ENCODE peak calls at places on chromosomes 12 and 14, in five cellular contexts. D is transverse colon, A is stomach, E is prostate gland, X is esophagus squamous epithelium. C is an unnamed sample.
A peak's percentile ranks its signal among the peaks of the same experiment; 100 is the strongest.

GRCh38 chr12:50190859-50191258 is 23.7 kb upstream of the CERS5 start:
- DNase-seq in A (no peak), X (no peak), E (no peak), D (no peak), C (no peak)

GRCh38 chr12:3315201-3315661 is 175.8 kb upstream of the PRMT8 start:
- DNase-seq in A (peak; percentile 83), E (peak; percentile 88), D (peak; percentile 26), X (no peak), C (peak; percentile 77)

GRCh38 chr12:43692064-43692463 is 66.5 kb downstream of the PUS7L start:
- DNase-seq in A (no peak), E (no peak), D (no peak), X (no peak), C (no peak)

GRCh38 chr14:75563931-75564330 is 14.5 kb upstream of the FLVCR2 start:
- DNase-seq in A (no peak), D (no peak), E (no peak), X (no peak), C (no peak)

GRCh38 chr12:109998241-109998903 is 858 bp upstream of the ANKRD13A start:
- DNase-seq in D (no peak), X (no peak), E (no peak), A (no peak), C (no peak)

GRCh38 chr12:96061323-96061722 is 25.9 kb upstream of the LTA4H start:
- DNase-seq in A (no peak), X (no peak), D (no peak), E (no peak), C (no peak)

GRCh38 chr12:30466093-30466492 is 229.6 kb downstream of the IPO8 start:
- DNase-seq in D (no peak), X (no peak), E (no peak), A (no peak), C (no peak)

GRCh38 chr12:27841392-27841882 is 61.4 kb upstream of the MANSC4 start:
- DNase-seq in E (no peak), X (no peak), A (no peak), D (no peak), C (no peak)

GRCh38 chr14:55031190-55031589 is 4.2 kb downstream of the SOCS4 start:
- DNase-seq in A (no peak), D (no peak), E (no peak), X (no peak), C (no peak)

GRCh38 chr14:104135121-104135903 is 3.1 kb upstream of the KIF26A start:
- DNase-seq in D (no peak), X (no peak), E (no peak), A (no peak), C (no peak)

GRCh38 chr12:67442347-67442841 is 173.2 kb downstream of the CAND1 start:
- DNase-seq in A (no peak), D (peak; percentile 37), X (no peak), E (no peak), C (no peak)

GRCh38 chr14:59342516-59343484 is 122.4 kb downstream of the GPR135 start:
- DNase-seq in D (no peak), E (no peak), X (no peak), A (no peak), C (no peak)

GRCh38 chr14:102222009-102222575 is 82.4 kb downstream of the WDR20 start:
- DNase-seq in A (no peak), E (no peak), X (no peak), D (no peak), C (no peak)

GRCh38 chr14:78835909-78836308 is 665.7 kb downstream of the NRXN3 start:
- DNase-seq in A (no peak), E (no peak), X (no peak), D (no peak), C (no peak)

GRCh38 chr14:50008562-50009355 is 107.6 kb downstream of the VCPKMT start:
- DNase-seq in A (no peak), E (no peak), X (no peak), D (no peak), C (no peak)

GRCh38 chr12:13222076-13222475 is 25.6 kb downstream of the EMP1 start:
- DNase-seq in D (peak; percentile 83), A (peak; percentile 59), X (no peak), E (no peak), C (no peak)

GRCh38 chr14:38210587-38211257 is 3.0 kb downstream of the SSTR1 start:
- DNase-seq in A (peak; percentile 68), X (no peak), D (no peak), E (no peak), C (no peak)

GRCh38 chr14:64945431-64945830 is 2.9 kb upstream of the GPX2 start:
- DNase-seq in A (no peak), E (no peak), X (no peak), D (no peak), C (no peak)

GRCh38 chr12:82069931-82070514 is 288.2 kb downstream of the CCDC59 start:
- DNase-seq in X (no peak), E (no peak), A (no peak), D (no peak), C (no peak)

GRCh38 chr14:54814076-54814475 is 88.5 kb downstream of the GCH1 start:
- DNase-seq in E (no peak), A (no peak), D (no peak), X (no peak), C (no peak)

GRCh38 chr12:6612247-6612646 is 5.1 kb upstream of the CHD4 start:
- DNase-seq in A (no peak), X (no peak), E (no peak), D (no peak), C (peak; percentile 28)

GRCh38 chr14:54975856-54976255 is 51.0 kb downstream of the WDHD1 start:
- DNase-seq in X (no peak), D (no peak), E (no peak), A (no peak), C (no peak)

DNA sequence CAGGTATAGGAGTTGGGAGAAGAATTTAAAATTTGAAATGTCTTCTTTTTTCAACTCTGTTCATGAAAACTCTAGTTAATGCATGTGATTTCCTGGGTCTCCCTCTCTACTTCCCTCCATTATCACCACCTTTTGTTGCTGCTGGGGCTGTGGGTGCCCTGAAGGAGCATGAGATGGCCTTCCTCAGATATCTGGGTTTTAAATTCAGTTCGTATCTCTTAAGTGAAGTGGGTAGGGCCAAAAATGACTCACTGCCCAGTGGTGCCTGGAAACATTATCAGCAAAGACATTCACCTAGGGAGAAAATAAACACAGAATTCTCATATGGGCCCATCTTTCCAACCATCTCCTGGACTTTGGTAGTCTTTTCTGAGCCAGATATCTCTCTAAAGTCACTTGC is 234.9 kb upstream of the PLEKHG7 start:
- DNase-seq in D (no peak), A (no peak), E (no peak), X (no peak), C (no peak)
- H3K27ac ChIP-seq in D (peak overlapping the region; percentile 70), A (no peak overlapping the region), E (no peak overlapping the region), X (no peak overlapping the region), C (no peak overlapping the region)

GRCh38 chr14:73789996-73790581 is 61.5 kb upstream of the PTGR2 start:
- DNase-seq in D (peak; percentile 56), X (no peak), E (peak; percentile 71), A (no peak), C (peak; percentile 80)
- TF ChIP-seq POLR2A in D (peak; percentile 60), X (peak; percentile 69), E (peak; percentile 34), A (no peak), C (peak; percentile 56)

GRCh38 chr12:118274066-118274465 is 98.6 kb downstream of the TAOK3 start:
- DNase-seq in X (no peak), A (no peak), D (no peak), E (no peak), C (no peak)

GRCh38 chr12:118271770-118272417 is 100.8 kb downstream of the TAOK3 start:
- DNase-seq in E (peak; percentile 68), D (no peak), A (no peak), X (no peak), C (no peak)

DNA sequence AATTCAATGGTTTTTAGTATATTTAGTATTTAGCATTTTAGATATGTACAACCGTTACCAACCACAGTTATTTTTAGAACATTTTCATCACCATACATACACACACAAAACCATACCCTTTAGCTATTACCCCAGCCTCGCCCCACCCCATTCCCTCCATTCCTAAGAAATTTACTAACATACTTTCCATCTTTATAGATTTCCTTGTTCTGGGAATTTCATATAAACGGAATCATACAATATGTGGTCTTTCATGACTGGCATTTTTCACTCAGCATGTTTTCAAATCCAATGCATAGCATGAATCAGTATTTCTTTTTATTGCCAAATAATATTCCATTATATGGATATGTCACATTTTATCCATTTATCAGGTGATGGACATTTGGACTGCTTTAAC is 101.5 kb downstream of the TAOK3 start:
- DNase-seq in E (no peak), D (no peak), X (no peak), A (no peak), C (no peak)
- H3K27ac ChIP-seq in E (no peak overlapping the region), D (no peak overlapping the region), X (peak overlapping the region; percentile 8), A (no peak overlapping the region), C (no peak overlapping the region)

DNA sequence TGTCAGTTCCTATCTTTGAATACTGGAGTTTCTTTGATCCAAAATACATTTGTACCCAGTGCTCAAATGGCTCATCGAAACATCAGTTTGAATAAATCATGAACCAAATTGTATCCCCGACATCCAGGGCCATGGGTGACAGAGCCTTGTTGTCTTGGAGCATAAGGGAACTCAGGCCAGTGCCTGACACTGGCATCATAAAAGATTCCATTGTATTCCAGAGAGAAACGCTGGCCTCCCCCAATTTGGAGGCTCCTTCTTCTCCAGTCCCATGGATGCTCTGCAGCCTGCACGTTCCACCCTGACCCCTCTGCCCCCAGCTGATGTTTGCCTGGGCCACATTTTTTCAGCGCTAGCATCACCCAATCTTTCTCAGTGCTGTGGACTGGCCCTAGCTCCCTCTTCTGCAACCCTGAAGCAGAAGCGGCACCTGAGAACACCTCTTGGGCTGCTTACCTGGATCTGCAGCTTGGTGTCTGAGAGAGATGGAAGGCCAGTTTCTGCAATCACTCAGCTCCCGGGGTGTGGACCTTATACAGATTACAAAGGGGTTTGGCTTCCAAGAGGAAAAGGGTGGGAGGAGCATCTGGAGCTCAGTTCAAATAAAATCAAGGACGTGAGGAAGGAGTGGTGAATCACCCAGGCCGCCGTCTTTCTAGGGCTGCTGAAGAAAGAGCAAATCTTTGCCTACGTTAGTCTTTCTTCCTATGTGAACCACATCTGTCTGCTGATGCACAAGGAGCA is at the start of gene RNASE1:
- DNase-seq in X (no peak), E (no peak), A (peak; percentile 71), D (peak; percentile 72), C (peak; percentile 49)
- TF ChIP-seq POLR2A in X (no peak), E (peak; percentile 20), A (no peak), D (peak; percentile 68), C (no peak)

GRCh38 chr14:68471964-68472508 is 320.8 kb downstream of the ZFP36L1 start:
- DNase-seq in E (no peak), A (no peak), X (no peak), D (no peak), C (no peak)
- H3K27ac ChIP-seq in E (peak overlapping the region; percentile 44), A (no peak overlapping the region), X (peak overlapping the region; percentile 59), D (no peak overlapping the region), C (peak overlapping the region; percentile 77)

DNA sequence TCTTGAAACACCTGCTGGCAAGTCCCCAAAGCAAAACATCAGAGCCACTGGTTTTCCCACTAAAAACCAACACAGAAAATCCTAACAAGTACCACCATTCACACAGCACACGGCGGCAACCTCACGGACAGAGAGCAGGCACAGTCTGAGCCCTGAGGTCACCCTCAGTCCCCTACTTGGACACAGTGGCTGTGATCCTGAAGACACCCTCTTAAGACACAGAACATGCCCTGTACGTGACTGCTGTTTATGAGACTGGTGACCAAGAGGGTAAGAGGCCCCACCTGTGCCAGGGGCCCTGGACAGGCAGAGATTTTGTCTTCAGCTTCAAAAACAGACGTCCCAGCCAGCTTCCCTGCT is 29.6 kb downstream of the HIP1R start:
- DNase-seq in A (no peak), D (no peak), E (no peak), X (no peak), C (no peak)
- TF ChIP-seq POLR2A in A (no peak), D (no peak), E (no peak), X (no peak), C (no peak)